ENCODE peak calls at places on chromosomes 2 and 18, in six cellular contexts. One of them, this sample, is unnamed.

GRCh38 chr2:40859617-40860016 is 407.7 kb upstream of the SLC8A1 start:
- DNase-seq in heart right ventricle: no peak
- DNase-seq in Peyer's patch: no peak
- DNase-seq in uterus: no peak
- DNase-seq in A549: no peak
- DNase-seq in breast epithelium: no peak
- DNase-seq in this sample: no peak

GRCh38 chr18:9082763-9083510 is 19.6 kb upstream of the NDUFV2 start:
- DNase-seq in heart right ventricle: no peak
- DNase-seq in uterus: no peak
- DNase-seq in A549: no peak
- DNase-seq in breast epithelium: no peak
- DNase-seq in Peyer's patch: no peak
- DNase-seq in this sample: no peak

GRCh38 chr2:127398239-127398590 is 10.4 kb upstream of the MAP3K2 start:
- DNase-seq in A549: peak; percentile 84
- DNase-seq in uterus: peak; percentile 74
- DNase-seq in breast epithelium: peak; percentile 76
- DNase-seq in Peyer's patch: peak; percentile 39
- DNase-seq in heart right ventricle: peak; percentile 85
- DNase-seq in this sample: no peak

GRCh38 chr18:35463050-35463449 is 34.7 kb downstream of the INO80C start:
- DNase-seq in Peyer's patch: no peak
- DNase-seq in A549: no peak
- DNase-seq in heart right ventricle: peak; percentile 57
- DNase-seq in breast epithelium: no peak
- DNase-seq in uterus: peak; percentile 40
- DNase-seq in this sample: no peak

GRCh38 chr18:36078751-36079529 is 11.6 kb upstream of the RPRD1A start:
- DNase-seq in A549: no peak
- DNase-seq in Peyer's patch: no peak
- DNase-seq in heart right ventricle: no peak
- DNase-seq in breast epithelium: no peak
- DNase-seq in uterus: no peak
- DNase-seq in this sample: no peak

GRCh38 chr2:54879598-54880355 is 156.3 kb downstream of the EML6 start:
- DNase-seq in heart right ventricle: no peak
- DNase-seq in A549: no peak
- DNase-seq in Peyer's patch: no peak
- DNase-seq in breast epithelium: no peak
- DNase-seq in uterus: no peak
- DNase-seq in this sample: no peak

GRCh38 chr2:19543271-19544019 is 185.0 kb upstream of the OSR1 start:
- DNase-seq in Peyer's patch: no peak
- DNase-seq in heart right ventricle: no peak
- DNase-seq in A549: no peak
- DNase-seq in breast epithelium: no peak
- DNase-seq in uterus: no peak
- DNase-seq in this sample: no peak

GRCh38 chr2:25168256-25169072 is at the start of gene POMC:
- DNase-seq in A549: peak; percentile 24
- DNase-seq in uterus: no peak
- DNase-seq in breast epithelium: no peak
- DNase-seq in Peyer's patch: peak; percentile 22
- DNase-seq in heart right ventricle: no peak
- DNase-seq in this sample: peak; percentile 82

GRCh38 chr2:72539145-72539552 is 286.7 kb downstream of the EXOC6B start:
- DNase-seq in uterus: no peak
- DNase-seq in A549: peak; percentile 38
- DNase-seq in breast epithelium: no peak
- DNase-seq in heart right ventricle: no peak
- DNase-seq in Peyer's patch: no peak
- DNase-seq in this sample: no peak

GRCh38 chr2:11850082-11850481 is 103.7 kb downstream of the LPIN1 start:
- DNase-seq in Peyer's patch: no peak
- DNase-seq in uterus: no peak
- DNase-seq in A549: no peak
- DNase-seq in heart right ventricle: no peak
- DNase-seq in breast epithelium: no peak
- DNase-seq in this sample: peak; percentile 67
- H3K27ac ChIP-seq in Peyer's patch: no peak overlapping the region
- H3K27ac ChIP-seq in uterus: no peak overlapping the region
- H3K27ac ChIP-seq in A549: no peak overlapping the region
- H3K27ac ChIP-seq in heart right ventricle: no peak overlapping the region
- H3K27ac ChIP-seq in breast epithelium: no peak overlapping the region
- H3K27ac ChIP-seq in this sample: no peak overlapping the region

GRCh38 chr2:113081458-113082210 is 13.9 kb downstream of the IL1F10 start:
- DNase-seq in A549: no peak
- DNase-seq in heart right ventricle: no peak
- DNase-seq in breast epithelium: no peak
- DNase-seq in Peyer's patch: no peak
- DNase-seq in uterus: no peak
- DNase-seq in this sample: no peak

GRCh38 chr2:113079123-113079522 is 11.4 kb downstream of the IL1F10 start:
- DNase-seq in Peyer's patch: no peak
- DNase-seq in uterus: no peak
- DNase-seq in heart right ventricle: no peak
- DNase-seq in A549: no peak
- DNase-seq in breast epithelium: no peak
- DNase-seq in this sample: no peak

GRCh38 chr2:113078350-113078839 is 10.6 kb downstream of the IL1F10 start:
- DNase-seq in heart right ventricle: no peak
- DNase-seq in A549: peak; percentile 16
- DNase-seq in uterus: no peak
- DNase-seq in Peyer's patch: no peak
- DNase-seq in breast epithelium: no peak
- DNase-seq in this sample: no peak

GRCh38 chr2:113077921-113078320 is 10.2 kb downstream of the IL1F10 start:
- DNase-seq in uterus: no peak
- DNase-seq in breast epithelium: no peak
- DNase-seq in Peyer's patch: no peak
- DNase-seq in A549: peak; percentile 18
- DNase-seq in heart right ventricle: no peak
- DNase-seq in this sample: no peak

DNA sequence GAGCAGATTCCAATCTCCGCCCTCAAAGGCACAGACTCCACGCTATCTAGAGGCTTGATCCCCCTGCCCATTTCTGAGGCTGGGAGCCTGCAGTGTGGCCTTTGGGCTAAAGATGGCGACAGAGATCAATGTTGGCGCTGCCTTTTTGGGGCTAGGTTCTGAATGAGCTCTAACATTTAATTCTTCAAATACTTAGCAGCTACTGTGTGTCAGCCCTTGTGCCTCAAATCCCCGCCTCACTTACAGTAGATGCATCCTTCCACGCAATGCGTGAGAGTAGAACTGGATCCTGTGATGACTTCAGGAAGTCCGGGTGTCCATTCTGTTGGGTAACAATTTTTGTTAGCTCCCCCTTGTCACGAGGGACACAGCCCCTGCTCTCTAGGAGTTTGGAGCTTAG is 12.4 kb downstream of the IL1F10 start:
- DNase-seq in uterus: no peak
- DNase-seq in heart right ventricle: no peak
- DNase-seq in A549: peak; percentile 32
- DNase-seq in Peyer's patch: no peak
- DNase-seq in breast epithelium: no peak
- DNase-seq in this sample: peak; percentile 78
- TF ChIP-seq CTCF in uterus: no peak
- TF ChIP-seq CTCF in heart right ventricle: peak; percentile 47
- TF ChIP-seq CTCF in A549: peak; percentile 80
- TF ChIP-seq CTCF in Peyer's patch: no peak
- TF ChIP-seq CTCF in breast epithelium: peak; percentile 38
- TF ChIP-seq CTCF in this sample: peak; percentile 19

GRCh38 chr2:11743531-11743815 is 3.0 kb upstream of the LPIN1 start:
- DNase-seq in heart right ventricle: no peak
- DNase-seq in breast epithelium: no peak
- DNase-seq in Peyer's patch: no peak
- DNase-seq in A549: no peak
- DNase-seq in uterus: no peak
- DNase-seq in this sample: no peak

GRCh38 chr2:11742317-11742701 is 4.1 kb upstream of the LPIN1 start:
- DNase-seq in Peyer's patch: no peak
- DNase-seq in breast epithelium: no peak
- DNase-seq in uterus: no peak
- DNase-seq in heart right ventricle: no peak
- DNase-seq in A549: no peak
- DNase-seq in this sample: no peak

GRCh38 chr2:11744631-11745394 is 1.6 kb upstream of the LPIN1 start:
- DNase-seq in uterus: no peak
- DNase-seq in Peyer's patch: peak; percentile 27
- DNase-seq in heart right ventricle: no peak
- DNase-seq in A549: peak; percentile 67
- DNase-seq in breast epithelium: no peak
- DNase-seq in this sample: peak; percentile 81

GRCh38 chr2:11743846-11744553 is 2.4 kb upstream of the LPIN1 start:
- DNase-seq in breast epithelium: peak; percentile 92
- DNase-seq in Peyer's patch: peak; percentile 81
- DNase-seq in A549: peak; percentile 99
- DNase-seq in heart right ventricle: peak; percentile 95
- DNase-seq in uterus: peak; percentile 97
- DNase-seq in this sample: peak; percentile 92

DNA sequence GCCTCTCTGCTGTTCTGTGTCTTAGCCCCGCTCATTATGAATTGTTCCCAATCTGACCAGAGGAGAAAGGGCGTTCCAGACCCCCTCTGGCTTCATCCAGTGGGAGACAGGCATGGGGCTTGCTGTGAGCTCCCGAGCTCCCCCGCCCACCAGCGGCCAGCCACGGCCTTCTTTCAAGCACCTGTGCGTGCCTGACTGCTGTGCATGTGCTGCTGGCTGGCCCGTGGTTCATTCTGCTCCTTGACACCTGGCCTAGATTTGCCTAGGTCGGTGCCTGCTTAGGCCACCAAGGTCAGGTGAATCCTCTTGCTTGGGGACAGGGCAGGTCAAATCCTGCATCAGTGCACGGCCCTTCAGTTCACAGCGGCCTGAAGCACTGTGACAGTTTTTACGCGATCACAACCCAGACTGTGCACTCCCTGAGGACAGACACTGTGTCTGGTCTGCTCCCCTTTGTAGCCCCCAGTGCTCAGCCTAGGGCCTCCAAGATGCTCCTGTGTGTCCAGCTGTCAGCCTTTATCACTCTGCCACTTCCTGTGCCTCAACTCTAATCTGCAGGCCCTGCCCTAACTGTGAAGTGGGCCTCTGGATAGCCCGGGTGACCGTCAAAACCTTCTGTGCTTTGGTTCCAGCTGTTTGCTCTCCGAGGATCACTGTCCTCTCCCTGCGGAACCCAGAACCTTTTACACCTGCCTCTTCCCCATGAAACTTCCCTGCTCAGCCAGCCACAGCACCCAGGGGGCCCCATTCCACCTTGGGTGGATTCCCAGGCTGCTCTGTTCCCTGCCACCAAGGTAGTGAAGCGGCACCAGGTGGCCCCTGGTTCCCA is 3.5 kb upstream of the LPIN1 start:
- DNase-seq in A549: no peak
- DNase-seq in uterus: no peak
- DNase-seq in breast epithelium: no peak
- DNase-seq in Peyer's patch: no peak
- DNase-seq in heart right ventricle: no peak
- DNase-seq in this sample: no peak
- H3K4me1 ChIP-seq in A549: peaks cover 53% of the 10 kb centered on the region
- H3K4me1 ChIP-seq in uterus: peaks cover 7% of the 10 kb centered on the region
- H3K4me1 ChIP-seq in breast epithelium: no peaks in the 10 kb centered on the region
- H3K4me1 ChIP-seq in Peyer's patch: peaks cover 4% of the 10 kb centered on the region
- H3K4me1 ChIP-seq in heart right ventricle: peaks cover 24% of the 10 kb centered on the region
- H3K4me1 ChIP-seq in this sample: peaks cover 21% of the 10 kb centered on the region

DNA sequence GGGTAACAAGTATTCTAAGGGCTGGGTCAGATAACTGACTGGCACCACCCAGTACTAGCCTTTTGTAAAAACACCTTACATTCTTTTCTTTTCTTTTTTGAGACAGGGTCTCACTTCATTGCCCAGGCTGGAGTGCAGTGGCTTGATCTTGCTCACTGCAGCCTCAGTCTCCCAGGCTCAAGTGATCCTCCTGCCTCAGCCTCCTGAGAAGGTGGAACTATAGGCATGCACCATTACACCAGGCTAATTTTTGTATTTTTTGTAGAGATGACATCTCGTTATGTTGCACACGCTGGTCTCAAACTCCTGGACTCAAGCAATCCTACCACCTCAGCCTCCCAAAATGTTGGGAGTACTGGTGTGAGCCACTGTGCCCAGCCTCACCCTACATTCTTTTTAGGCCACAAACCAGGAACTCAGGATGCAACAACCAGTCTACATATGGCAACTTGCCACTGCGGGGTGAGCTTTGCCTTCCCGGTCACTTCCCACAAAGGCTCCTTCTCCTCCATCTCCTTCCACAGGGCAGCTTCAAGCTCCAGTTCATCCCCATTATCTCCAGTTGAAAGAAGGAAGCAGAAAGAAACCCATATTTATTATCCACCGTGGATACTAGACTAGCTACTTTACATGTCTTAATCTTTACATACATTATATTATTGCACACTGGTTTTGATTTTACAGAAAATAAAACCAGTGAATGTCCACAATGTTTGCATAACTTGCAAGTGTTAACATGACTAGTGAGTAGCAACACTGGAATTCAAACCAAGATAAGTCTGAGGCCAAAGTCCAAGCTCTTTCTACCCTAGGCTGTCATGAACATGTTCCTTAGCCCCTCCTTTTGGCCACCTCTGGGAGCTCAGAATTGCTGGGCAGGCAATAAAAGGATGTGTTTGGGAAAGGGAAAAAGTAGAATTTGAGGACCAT is 23.7 kb upstream of the AP1S3 start:
- DNase-seq in breast epithelium: no peak
- DNase-seq in Peyer's patch: no peak
- DNase-seq in uterus: no peak
- DNase-seq in heart right ventricle: no peak
- DNase-seq in A549: peak; percentile 95
- DNase-seq in this sample: no peak
- H3K27ac ChIP-seq in breast epithelium: no peak overlapping the region
- H3K27ac ChIP-seq in Peyer's patch: peak overlapping the region; percentile 77
- H3K27ac ChIP-seq in uterus: no peak overlapping the region
- H3K27ac ChIP-seq in heart right ventricle: no peak overlapping the region
- H3K27ac ChIP-seq in A549: peak overlapping the region; percentile 91
- H3K27ac ChIP-seq in this sample: no peak overlapping the region

GRCh38 chr2:51247252-51247651 is 215.3 kb upstream of the NRXN1 start:
- DNase-seq in uterus: no peak
- DNase-seq in breast epithelium: no peak
- DNase-seq in heart right ventricle: no peak
- DNase-seq in A549: no peak
- DNase-seq in Peyer's patch: no peak
- DNase-seq in this sample: no peak
- TF ChIP-seq CTCF in uterus: no peak
- TF ChIP-seq CTCF in breast epithelium: no peak
- TF ChIP-seq CTCF in heart right ventricle: no peak
- TF ChIP-seq CTCF in A549: no peak
- TF ChIP-seq CTCF in Peyer's patch: no peak
- TF ChIP-seq CTCF in this sample: no peak